ENCODE peak calls at places on chromosomes 16 and 17, in nine cellular contexts. B is ascending aorta, K is breast epithelium, M is lung, G is HepG2, Q is cardiac fibroblast, I is body of pancreas, V is uterus, U is endothelial cell. H is an unnamed sample.

GRCh38 chr17:64547354-64547753 is 40.6 kb downstream of the CEP95 start:
- DNase-seq in V (no peak), Q (no peak), U (no peak), G (no peak), B (no peak), I (no peak), M (no peak), K (no peak), H (no peak)

GRCh38 chr17:7213895-7214299 is 5.7 kb downstream of the DLG4 start:
- DNase-seq in G (peak), K (no peak), M (no peak), I (peak), V (no peak), Q (peak), B (no peak), U (peak), H (peak)

GRCh38 chr16:61836804-61837398 is 199.3 kb downstream of the CDH8 start:
- DNase-seq in M (no peak), I (no peak), B (no peak), G (no peak), K (no peak), U (no peak), Q (peak), V (no peak), H (no peak)

GRCh38 chr17:28554565-28554964 is 2.1 kb upstream of the UNC119 start:
- DNase-seq in K (no peak), M (no peak), B (no peak), I (no peak), G (no peak), V (no peak), U (no peak), Q (no peak), H (no peak)

GRCh38 chr17:39863918-39864746 is at the start of gene IKZF3:
- DNase-seq in U (peak), I (peak), G (peak), Q (peak), V (peak), M (peak), B (no peak), K (peak), H (peak)

GRCh38 chr17:66715745-66716156 is 119.2 kb upstream of the CACNG5 start:
- DNase-seq in Q (peak), G (peak), I (no peak), M (no peak), V (no peak), B (no peak), U (peak), K (no peak), H (no peak)

GRCh38 chr17:65029605-65030308 is 26.8 kb downstream of the GNA13 start:
- DNase-seq in K (no peak), Q (no peak), U (no peak), V (no peak), B (no peak), M (no peak), I (no peak), G (no peak), H (no peak)

GRCh38 chr16:86580798-86581185 is 2.4 kb downstream of the FOXL1 start:
- DNase-seq in G (no peak), Q (no peak), U (no peak), V (no peak), M (no peak), B (no peak), K (no peak), I (no peak), H (no peak)

GRCh38 chr16:75491876-75492275 is 3.4 kb downstream of the CHST6 start:
- DNase-seq in U (no peak), B (no peak), G (no peak), V (no peak), M (no peak), K (no peak), I (peak), Q (no peak), H (no peak)

GRCh38 chr17:60135160-60135950 is 14.4 kb upstream of the CA4 start:
- DNase-seq in U (peak), I (peak), K (peak), M (peak), G (peak), B (peak), V (peak), Q (peak), H (peak)

GRCh38 chr17:57501016-57501415 is 244.1 kb downstream of the CCDC182 start:
- DNase-seq in G (no peak), M (no peak), K (no peak), V (no peak), U (no peak), Q (no peak), B (no peak), I (no peak), H (no peak)

GRCh38 chr16:49204191-49204590 is 77.4 kb downstream of the CBLN1 start:
- DNase-seq in B (no peak), I (no peak), K (no peak), M (no peak), G (no peak), Q (no peak), U (no peak), V (no peak), H (no peak)

GRCh38 chr16:62870554-62870953 is 834.3 kb upstream of the CDH8 start:
- DNase-seq in I (no peak), Q (no peak), M (no peak), G (no peak), K (no peak), U (no peak), B (no peak), V (no peak), H (no peak)

GRCh38 chr16:8850279-8850885 is 18.4 kb downstream of the CARHSP1 start:
- DNase-seq in Q (peak), U (peak), V (peak), K (no peak), G (peak), M (no peak), I (no peak), B (no peak), H (no peak)

GRCh38 chr17:78252701-78253635 is 21.5 kb downstream of the TMEM235 start:
- DNase-seq in K (no peak), U (no peak), V (no peak), Q (no peak), B (no peak), M (no peak), I (no peak), G (no peak), H (no peak)

GRCh38 chr17:61371179-61371578 is 28.5 kb upstream of the TBX2 start:
- DNase-seq in V (no peak), K (no peak), I (no peak), U (no peak), B (no peak), G (no peak), M (no peak), Q (no peak), H (no peak)

GRCh38 chr17:82890339-82890730 is 50.5 kb upstream of the ZNF750 start:
- DNase-seq in G (no peak), M (peak), I (peak), K (no peak), U (no peak), Q (no peak), B (no peak), V (no peak), H (no peak)

GRCh38 chr17:4759776-4760236 is 11.9 kb upstream of the TM4SF5 start:
- DNase-seq in Q (no peak), G (peak), V (no peak), I (no peak), M (no peak), B (no peak), K (no peak), U (no peak), H (no peak)

GRCh38 chr17:13334374-13334773 is 267.4 kb downstream of the HS3ST3A1 start:
- DNase-seq in K (no peak), U (no peak), M (no peak), V (no peak), G (no peak), B (no peak), I (no peak), Q (no peak), H (no peak)

GRCh38 chr17:13337171-13337570 is 264.6 kb downstream of the HS3ST3A1 start:
- DNase-seq in Q (no peak), V (no peak), M (no peak), U (no peak), G (no peak), I (no peak), K (no peak), B (no peak), H (no peak)

GRCh38 chr17:13333661-13334060 is 268.1 kb downstream of the HS3ST3A1 start:
- DNase-seq in B (no peak), I (no peak), K (no peak), M (no peak), Q (no peak), U (no peak), V (no peak), G (no peak), H (no peak)

GRCh38 chr17:13338421-13338820 is 263.3 kb downstream of the HS3ST3A1 start:
- DNase-seq in U (no peak), Q (no peak), I (no peak), G (no peak), B (no peak), K (no peak), M (no peak), V (no peak), H (no peak)

DNA sequence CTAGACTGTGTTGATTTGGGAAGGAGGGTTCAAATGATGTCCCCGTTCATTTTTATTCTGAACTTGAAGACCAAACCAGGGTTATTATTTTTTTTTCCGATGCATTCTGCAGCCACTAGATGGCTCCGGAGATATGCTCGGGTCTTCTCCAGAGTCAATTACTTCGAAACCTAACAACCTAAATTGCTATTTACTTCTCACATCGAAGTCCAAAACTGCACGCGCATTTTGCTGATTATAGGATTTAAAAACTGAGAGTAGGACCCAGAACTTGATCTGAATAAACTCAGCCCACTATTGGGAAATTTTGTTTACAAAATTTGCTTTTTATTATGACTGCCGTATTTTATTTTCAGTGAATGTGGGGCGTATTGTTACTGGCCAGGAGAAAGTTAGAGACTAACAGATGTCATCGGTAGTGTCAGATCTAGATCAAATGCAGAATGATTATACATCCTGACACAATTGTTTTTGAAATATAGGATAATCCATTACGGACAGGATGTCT is 263.8 kb downstream of the HS3ST3A1 start:
- DNase-seq in B (no peak), G (peak), V (no peak), K (no peak), I (peak), Q (peak), M (no peak), U (peak), H (no peak)
- TF ChIP-seq CTCF in B (peak), G (peak), V (peak), K (peak), I (peak), Q (peak), M (peak), U (peak), H (peak)

DNA sequence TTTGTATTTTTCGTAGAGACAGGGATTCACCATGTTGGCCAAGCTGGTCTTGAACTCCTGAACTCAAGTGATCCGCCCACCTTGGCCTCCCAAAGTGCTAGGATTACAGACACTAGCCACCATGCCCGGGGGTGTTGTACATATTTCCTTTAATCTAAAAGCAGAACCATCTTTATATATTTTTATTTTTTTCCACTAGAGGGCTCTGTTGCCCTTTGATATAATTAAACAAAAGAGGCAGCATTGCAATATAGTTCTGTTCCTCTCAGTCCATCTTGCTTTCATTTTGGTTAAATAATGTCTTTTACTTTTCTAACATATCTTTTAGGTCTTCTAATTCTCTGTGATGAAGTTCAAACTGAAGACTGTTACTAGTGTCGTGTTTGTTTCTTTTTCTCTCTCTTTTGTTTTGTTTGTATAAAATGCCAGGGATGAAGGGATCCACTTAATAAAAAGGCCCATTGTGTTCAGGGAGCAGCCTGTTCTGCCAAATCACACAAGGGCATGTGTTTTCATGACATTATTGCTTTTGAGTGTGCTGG is 23.4 kb downstream of the WWOX start:
- DNase-seq in M (no peak), V (no peak), B (no peak), U (no peak), I (peak), G (peak), K (no peak), Q (peak), H (no peak)
- TF ChIP-seq CTCF in M (peak), V (peak), B (peak), U (peak), I (peak), G (peak), K (peak), Q (no peak), H (peak)

DNA sequence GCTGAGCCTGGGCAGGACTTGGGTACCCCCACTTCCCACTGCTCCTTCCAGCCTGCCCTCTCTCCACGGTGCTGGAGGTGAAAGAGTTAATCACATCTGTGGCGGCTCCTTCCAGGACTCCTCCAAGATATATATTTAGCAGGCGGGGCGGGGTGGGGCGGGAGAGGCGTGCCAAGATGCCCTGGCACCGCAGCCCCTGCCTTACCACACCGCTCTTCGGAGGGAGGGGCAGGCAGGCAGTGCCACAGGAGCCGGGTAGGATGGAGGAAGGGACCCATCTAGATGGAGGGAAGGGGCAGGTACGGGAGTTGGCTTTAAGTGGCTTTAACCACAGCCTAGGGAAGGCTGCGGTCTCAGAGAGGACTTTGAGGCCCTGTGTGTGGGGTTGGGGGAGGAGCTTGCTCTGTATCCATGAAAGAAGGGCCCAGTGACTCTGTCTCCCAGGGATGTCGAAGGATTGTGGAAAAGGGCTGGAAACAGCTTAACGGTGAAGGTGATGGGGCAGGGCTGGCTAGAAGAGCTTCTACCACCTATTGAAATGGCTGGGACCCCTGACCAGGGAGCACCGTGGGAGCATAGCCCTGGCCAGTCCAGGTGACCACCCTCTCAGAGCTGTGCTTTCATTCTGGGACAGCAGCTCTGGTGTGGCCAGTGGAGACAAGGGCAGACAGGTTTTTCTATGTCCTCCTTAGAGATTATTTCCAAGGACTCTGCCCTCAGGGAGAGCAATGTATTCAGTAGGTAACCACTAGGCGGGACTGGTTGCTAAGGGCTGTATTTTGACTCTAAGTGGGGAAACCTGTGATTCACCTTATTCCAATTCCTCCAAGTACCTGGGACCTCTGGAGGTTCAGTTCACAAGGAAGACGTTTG is 13.0 kb downstream of the GPR142 start:
- DNase-seq in B (no peak), G (no peak), K (no peak), Q (no peak), V (no peak), U (no peak), I (peak), M (peak), H (peak)
- TF ChIP-seq CTCF in B (no peak), G (peak), K (peak), Q (no peak), V (no peak), U (no peak), I (peak), M (no peak), H (peak)

GRCh38 chr17:42848093-42848492 is 2.9 kb upstream of the AOC3 start:
- DNase-seq in B (no peak), U (no peak), Q (no peak), V (no peak), K (no peak), G (no peak), M (no peak), I (no peak), H (no peak)
- TF ChIP-seq CTCF in B (no peak), U (no peak), Q (no peak), V (no peak), K (no peak), G (no peak), M (no peak), I (no peak), H (no peak)

GRCh38 chr17:41687828-41688640 is 651 bp upstream of the EIF1 start:
- DNase-seq in K (no peak), M (peak), U (peak), G (peak), Q (no peak), B (no peak), V (peak), I (peak), H (peak)
- TF ChIP-seq CTCF in K (no peak), M (peak), U (no peak), G (peak), Q (no peak), B (peak), V (no peak), I (no peak), H (no peak)

DNA sequence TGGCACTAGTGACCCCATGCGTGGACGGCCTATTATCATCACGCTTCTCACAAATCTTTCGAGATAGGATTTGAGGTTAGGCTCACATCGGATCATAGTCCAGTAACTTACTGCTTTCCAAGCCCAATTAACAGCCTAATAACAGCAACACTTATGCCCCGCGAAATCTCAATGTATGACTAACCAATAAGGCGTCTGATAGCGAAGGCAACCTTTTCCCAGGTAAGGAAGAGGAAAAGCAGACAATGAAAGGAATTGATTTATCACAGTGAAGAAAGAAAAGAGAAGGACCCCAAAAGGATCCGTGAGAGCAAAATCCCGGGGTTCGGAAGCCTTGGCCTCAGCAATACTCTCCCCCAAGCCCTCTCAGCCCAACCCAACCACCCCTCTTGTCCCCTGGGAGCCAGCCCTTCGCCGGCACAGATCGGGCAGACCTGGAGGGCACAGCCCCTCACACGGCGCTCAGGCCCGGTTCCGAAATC is 567 bp downstream of the GPATCH8 start:
- DNase-seq in B (no peak), V (no peak), M (no peak), U (no peak), Q (peak), G (no peak), K (no peak), I (no peak), H (no peak)
- TF ChIP-seq CTCF in B (no peak), V (no peak), M (no peak), U (no peak), Q (no peak), G (no peak), K (no peak), I (no peak), H (no peak)

GRCh38 chr17:19867654-19868395 is at the start of gene ULK2:
- DNase-seq in Q (peak), K (peak), B (no peak), I (peak), U (peak), G (no peak), V (peak), M (peak), H (peak)
- TF ChIP-seq CTCF in Q (no peak), K (no peak), B (no peak), I (peak), U (no peak), G (no peak), V (peak), M (no peak), H (no peak)

GRCh38 chr17:2595200-2595599 is 1.7 kb downstream of the PAFAH1B1 start:
- DNase-seq in I (no peak), B (no peak), K (no peak), V (no peak), G (no peak), Q (no peak), U (no peak), M (no peak), H (no peak)

GRCh38 chr17:2593846-2594656 is 597 bp downstream of the PAFAH1B1 start:
- DNase-seq in Q (peak), K (peak), M (peak), B (peak), V (peak), I (peak), U (peak), G (peak), H (peak)

GRCh38 chr17:2591040-2591640 is 2.3 kb upstream of the PAFAH1B1 start:
- DNase-seq in K (no peak), G (no peak), V (no peak), M (no peak), U (no peak), Q (no peak), I (no peak), B (no peak), H (no peak)

GRCh38 chr17:2594657-2595085 is 1.2 kb downstream of the PAFAH1B1 start:
- DNase-seq in G (no peak), I (no peak), K (no peak), Q (no peak), M (no peak), U (no peak), V (no peak), B (no peak), H (no peak)

DNA sequence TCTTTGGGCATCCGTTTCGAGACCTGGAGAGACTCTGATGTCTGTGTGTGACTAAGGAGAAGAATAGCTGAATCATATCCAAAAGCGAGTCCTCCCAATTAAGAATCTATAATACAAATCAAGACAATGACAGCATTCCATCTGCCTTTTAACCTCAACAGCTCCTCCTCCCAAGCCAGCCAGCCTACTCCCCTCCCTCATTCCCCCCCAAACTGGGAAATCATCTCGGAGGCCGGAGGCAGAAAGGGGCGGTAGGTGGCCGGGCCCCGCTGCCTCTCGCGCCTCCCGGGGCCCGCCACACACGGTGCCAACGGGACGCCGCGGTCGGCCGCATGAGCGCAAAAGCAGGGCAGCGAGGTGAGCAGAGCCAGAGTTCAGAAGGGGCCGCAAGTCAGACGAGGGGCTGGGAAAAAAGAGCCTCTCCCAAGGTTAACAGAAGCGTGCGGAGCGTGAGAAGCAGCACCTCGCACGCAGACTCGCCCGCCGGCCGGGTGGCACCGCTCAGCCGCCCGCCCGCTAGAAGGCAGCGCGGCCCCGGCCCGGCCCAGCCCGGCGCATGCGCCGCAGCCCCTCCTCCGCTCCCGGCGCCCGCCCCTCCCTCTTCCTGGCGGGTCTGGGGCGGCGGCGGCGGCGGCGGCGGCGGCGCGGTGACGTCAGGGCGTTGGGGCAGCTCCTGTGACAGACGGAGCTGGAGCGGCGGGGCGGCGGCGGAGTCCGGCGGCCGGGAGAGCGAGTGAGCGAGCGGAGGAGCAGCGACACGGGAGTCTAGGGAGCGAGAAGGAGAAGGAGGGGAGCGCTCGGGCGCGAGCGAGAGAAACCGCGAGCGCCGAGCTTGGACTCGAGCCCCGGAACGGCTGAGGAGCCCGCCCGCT is at the start of gene PAFAH1B1:
- DNase-seq in Q (peak), G (peak), B (peak), K (peak), I (peak), U (peak), V (peak), M (peak), H (peak)
- TF ChIP-seq CTCF in Q (no peak), G (peak), B (peak), K (no peak), I (peak), U (no peak), V (peak), M (no peak), H (no peak)

GRCh38 chr17:8220783-8221662 is 10.6 kb upstream of the AURKB start:
- DNase-seq in V (peak), I (peak), G (peak), U (peak), B (peak), K (peak), M (peak), Q (peak), H (peak)
- TF ChIP-seq CTCF in V (no peak), I (no peak), G (peak), U (no peak), B (no peak), K (no peak), M (no peak), Q (no peak), H (no peak)